ENCODE peak calls at places on chromosomes 16 and 17, in six cellular contexts. One of them, this sample, is unnamed. For H3K27me3, the result is how much of the 10 kb centered on the place peaks cover.

GRCh38 chr16:65342231-65342866 is 220.5 kb upstream of the CDH11 start:
- DNase-seq in H1: no peak
- DNase-seq in H9: no peak
- DNase-seq in neuronal stem cell: no peak
- DNase-seq in trophoblast cell: no peak
- DNase-seq in IMR-90: no peak
- DNase-seq in this sample: no peak

GRCh38 chr17:48541574-48542113 is 3.3 kb downstream of the HOXB2 start:
- DNase-seq in H9: peak
- DNase-seq in H1: peak
- DNase-seq in neuronal stem cell: no peak
- DNase-seq in trophoblast cell: peak
- DNase-seq in IMR-90: peak
- DNase-seq in this sample: peak

GRCh38 chr16:82456683-82457082 is 170.1 kb upstream of the CDH13 start:
- DNase-seq in H9: peak
- DNase-seq in H1: peak
- DNase-seq in trophoblast cell: peak
- DNase-seq in IMR-90: peak
- DNase-seq in neuronal stem cell: peak
- DNase-seq in this sample: peak

GRCh38 chr17:7704601-7705268 is at the start of gene EFNB3:
- DNase-seq in neuronal stem cell: peak
- DNase-seq in H1: peak
- DNase-seq in IMR-90: no peak
- DNase-seq in trophoblast cell: peak
- DNase-seq in H9: peak
- DNase-seq in this sample: peak

GRCh38 chr17:41486809-41487530 is 2.7 kb downstream of the KRT36 start:
- DNase-seq in trophoblast cell: peak
- DNase-seq in H1: peak
- DNase-seq in neuronal stem cell: peak
- DNase-seq in IMR-90: no peak
- DNase-seq in H9: peak
- DNase-seq in this sample: no peak

GRCh38 chr16:56753410-56753809 is 23.5 kb downstream of the NUP93 start:
- DNase-seq in trophoblast cell: peak
- DNase-seq in H9: no peak
- DNase-seq in IMR-90: peak
- DNase-seq in H1: no peak
- DNase-seq in neuronal stem cell: no peak
- DNase-seq in this sample: no peak

GRCh38 chr17:43908111-43908721 is 880 bp upstream of the MPP2 start:
- DNase-seq in neuronal stem cell: peak
- DNase-seq in trophoblast cell: peak
- DNase-seq in H9: peak
- DNase-seq in IMR-90: peak
- DNase-seq in H1: peak
- DNase-seq in this sample: peak

GRCh38 chr16:85228463-85228862 is 116.2 kb upstream of the CIBAR2 start:
- DNase-seq in trophoblast cell: no peak
- DNase-seq in H1: no peak
- DNase-seq in IMR-90: no peak
- DNase-seq in neuronal stem cell: no peak
- DNase-seq in H9: no peak
- DNase-seq in this sample: no peak

GRCh38 chr16:8858994-8859912 is 9.6 kb downstream of the CARHSP1 start:
- DNase-seq in IMR-90: no peak
- DNase-seq in neuronal stem cell: no peak
- DNase-seq in trophoblast cell: no peak
- DNase-seq in H1: no peak
- DNase-seq in H9: no peak
- DNase-seq in this sample: no peak

GRCh38 chr17:81666092-81666341 is 388 bp downstream of the OXLD1 start:
- DNase-seq in H1: no peak
- DNase-seq in IMR-90: peak
- DNase-seq in neuronal stem cell: no peak
- DNase-seq in trophoblast cell: no peak
- DNase-seq in H9: peak
- DNase-seq in this sample: peak

GRCh38 chr17:81664051-81664470 is 2.3 kb downstream of the OXLD1 start:
- DNase-seq in H9: no peak
- DNase-seq in IMR-90: no peak
- DNase-seq in H1: no peak
- DNase-seq in trophoblast cell: peak
- DNase-seq in neuronal stem cell: no peak
- DNase-seq in this sample: no peak

GRCh38 chr17:81667754-81668153 is 1.2 kb downstream of the CCDC137 start:
- DNase-seq in trophoblast cell: peak
- DNase-seq in H1: no peak
- DNase-seq in IMR-90: no peak
- DNase-seq in H9: peak
- DNase-seq in neuronal stem cell: no peak
- DNase-seq in this sample: no peak

GRCh38 chr17:81666342-81667191 is at the start of the genes CCDC137 and OXLD1:
- DNase-seq in neuronal stem cell: peak
- DNase-seq in H1: peak
- DNase-seq in IMR-90: peak
- DNase-seq in H9: peak
- DNase-seq in trophoblast cell: peak
- DNase-seq in this sample: peak

GRCh38 chr17:81665205-81666091 is 957 bp downstream of the OXLD1 start:
- DNase-seq in H1: no peak
- DNase-seq in H9: peak
- DNase-seq in IMR-90: peak
- DNase-seq in trophoblast cell: no peak
- DNase-seq in neuronal stem cell: no peak
- DNase-seq in this sample: no peak
- H3K23ac ChIP-seq in H1: no peak
- H3K23ac ChIP-seq in H9: no peak
- H3K23ac ChIP-seq in IMR-90: peak
- H3K23ac ChIP-seq in trophoblast cell: no peak
- H3K23ac ChIP-seq in neuronal stem cell: peak
- H3K23ac ChIP-seq in this sample: no peak

GRCh38 chr17:33209671-33210070 is 83.4 kb downstream of the ASIC2 start:
- DNase-seq in H1: no peak
- DNase-seq in H9: peak
- DNase-seq in trophoblast cell: no peak
- DNase-seq in neuronal stem cell: no peak
- DNase-seq in IMR-90: peak
- DNase-seq in this sample: peak
- H3K27me3 ChIP-seq in H1: under half
- H3K27me3 ChIP-seq in H9: under half
- H3K27me3 ChIP-seq in trophoblast cell: under half
- H3K27me3 ChIP-seq in neuronal stem cell: under half
- H3K27me3 ChIP-seq in IMR-90: under half
- H3K27me3 ChIP-seq in this sample: half or more

GRCh38 chr17:17186051-17186450 is 20.1 kb downstream of the PLD6 start:
- DNase-seq in IMR-90: peak
- DNase-seq in neuronal stem cell: no peak
- DNase-seq in trophoblast cell: peak
- DNase-seq in H1: no peak
- DNase-seq in H9: no peak
- DNase-seq in this sample: no peak
- H3K14ac ChIP-seq in IMR-90: no peak
- H3K14ac ChIP-seq in neuronal stem cell: no peak
- H3K14ac ChIP-seq in trophoblast cell: no peak
- H3K14ac ChIP-seq in H1: no peak
- H3K14ac ChIP-seq in H9: no peak
- H3K14ac ChIP-seq in this sample: no peak

DNA sequence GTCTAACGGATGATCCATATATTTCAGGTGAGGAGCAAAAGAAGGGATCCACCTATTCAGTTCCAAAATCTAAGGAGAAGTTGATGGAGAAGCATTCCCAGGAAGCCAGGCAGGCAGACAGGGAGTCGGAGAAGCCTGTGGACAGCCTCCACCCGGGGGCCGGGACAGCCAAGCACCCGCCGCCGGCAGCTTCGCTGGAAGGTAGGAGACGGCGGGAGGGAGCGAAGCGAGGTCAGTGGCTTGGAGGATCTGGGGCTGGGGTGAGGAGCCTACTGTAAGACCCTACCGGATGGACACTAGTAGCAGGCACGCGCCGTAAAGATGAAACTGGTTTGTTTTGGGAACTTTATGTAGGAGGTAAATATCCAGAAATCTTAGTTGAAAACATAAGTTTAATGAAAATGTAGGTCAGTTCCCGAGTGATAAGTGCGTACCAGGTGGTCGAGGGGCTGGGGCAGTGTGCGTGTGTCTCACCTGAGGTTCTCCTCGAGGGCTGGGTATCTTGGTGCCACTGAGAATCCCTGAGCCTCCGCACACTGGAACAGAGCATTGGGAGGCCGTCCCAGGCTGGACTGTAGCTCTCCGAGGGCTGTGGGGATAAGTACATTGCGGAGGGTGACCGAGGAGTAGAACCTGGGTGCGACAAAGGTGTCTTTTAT is 714 bp downstream of the SPATA33 start:
- DNase-seq in H1: no peak
- DNase-seq in H9: no peak
- DNase-seq in IMR-90: no peak
- DNase-seq in trophoblast cell: peak
- DNase-seq in neuronal stem cell: no peak
- DNase-seq in this sample: peak
- H3K23ac ChIP-seq in H1: no peak
- H3K23ac ChIP-seq in H9: no peak
- H3K23ac ChIP-seq in IMR-90: peak
- H3K23ac ChIP-seq in trophoblast cell: no peak
- H3K23ac ChIP-seq in neuronal stem cell: peak
- H3K23ac ChIP-seq in this sample: no peak

DNA sequence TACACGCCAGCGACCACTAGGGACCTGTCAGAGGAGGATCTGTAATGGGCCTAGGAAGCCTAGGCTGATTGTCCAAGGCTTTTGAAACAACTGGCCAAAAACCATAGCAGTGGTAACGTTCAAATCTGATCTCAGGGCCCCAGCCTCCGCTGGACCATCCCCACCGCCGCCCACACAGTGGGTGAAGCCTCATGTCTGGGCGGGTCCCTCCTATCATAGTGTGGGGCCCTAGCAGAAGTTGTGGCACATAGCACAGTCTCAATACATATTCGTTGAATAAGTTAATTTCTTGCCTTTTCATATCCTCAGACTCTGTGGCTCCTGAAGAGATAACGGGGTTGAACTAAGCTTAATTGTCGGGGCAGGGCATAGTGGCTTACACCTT is 818 bp downstream of the DPH1 start:
- DNase-seq in H1: no peak
- DNase-seq in H9: peak
- DNase-seq in trophoblast cell: no peak
- DNase-seq in neuronal stem cell: peak
- DNase-seq in IMR-90: no peak
- DNase-seq in this sample: no peak
- H3K27me3 ChIP-seq in H1: under half
- H3K27me3 ChIP-seq in H9: under half
- H3K27me3 ChIP-seq in trophoblast cell: under half
- H3K27me3 ChIP-seq in neuronal stem cell: under half
- H3K27me3 ChIP-seq in IMR-90: under half
- H3K27me3 ChIP-seq in this sample: under half

This sample was measured in mesenchymal stem cell.